ENCODE peak calls at places on chromosomes 16 and 17, in seven cellular contexts. One of them, this sample, is unnamed. For H3K36me3, the result is how much of the 10 kb centered on the place peaks cover.

GRCh38 chr17:9517396-9517795 is 58.2 kb downstream of the STX8 start:
- DNase-seq in transverse colon: no peak
- DNase-seq in CD8-positive, alpha-beta T cell: no peak
- DNase-seq in GM23338: peak
- DNase-seq in ovary: no peak
- DNase-seq in endodermal cell: no peak
- DNase-seq in upper lobe of right lung: no peak
- DNase-seq in this sample: no peak

GRCh38 chr16:12290165-12290564 is 313.6 kb downstream of the SNX29 start:
- DNase-seq in ovary: no peak
- DNase-seq in upper lobe of right lung: no peak
- DNase-seq in transverse colon: no peak
- DNase-seq in GM23338: no peak
- DNase-seq in endodermal cell: no peak
- DNase-seq in CD8-positive, alpha-beta T cell: no peak
- DNase-seq in this sample: no peak

GRCh38 chr17:8806206-8807069 is 7.3 kb upstream of the MFSD6L start:
- DNase-seq in endodermal cell: peak
- DNase-seq in CD8-positive, alpha-beta T cell: no peak
- DNase-seq in GM23338: no peak
- DNase-seq in upper lobe of right lung: no peak
- DNase-seq in transverse colon: no peak
- DNase-seq in ovary: no peak
- DNase-seq in this sample: no peak

GRCh38 chr16:72819345-72819744 is 228.6 kb downstream of the ZFHX3 start:
- DNase-seq in upper lobe of right lung: no peak
- DNase-seq in ovary: no peak
- DNase-seq in CD8-positive, alpha-beta T cell: no peak
- DNase-seq in GM23338: no peak
- DNase-seq in endodermal cell: no peak
- DNase-seq in transverse colon: no peak
- DNase-seq in this sample: no peak

GRCh38 chr16:21260870-21261791 is 17.0 kb downstream of the CRYM start:
- DNase-seq in CD8-positive, alpha-beta T cell: no peak
- DNase-seq in upper lobe of right lung: no peak
- DNase-seq in ovary: no peak
- DNase-seq in endodermal cell: no peak
- DNase-seq in transverse colon: peak
- DNase-seq in GM23338: no peak
- DNase-seq in this sample: no peak

GRCh38 chr17:64327201-64327930 is 63.3 kb downstream of the PECAM1 start:
- DNase-seq in endodermal cell: no peak
- DNase-seq in ovary: no peak
- DNase-seq in CD8-positive, alpha-beta T cell: no peak
- DNase-seq in transverse colon: no peak
- DNase-seq in GM23338: no peak
- DNase-seq in upper lobe of right lung: no peak
- DNase-seq in this sample: no peak

GRCh38 chr17:50209472-50210248 is 8.2 kb upstream of the COL1A1 start:
- DNase-seq in transverse colon: peak
- DNase-seq in endodermal cell: peak
- DNase-seq in CD8-positive, alpha-beta T cell: no peak
- DNase-seq in upper lobe of right lung: peak
- DNase-seq in GM23338: peak
- DNase-seq in ovary: peak
- DNase-seq in this sample: no peak

GRCh38 chr16:55189975-55190636 is 133.9 kb upstream of the IRX6 start:
- DNase-seq in CD8-positive, alpha-beta T cell: no peak
- DNase-seq in GM23338: peak
- DNase-seq in upper lobe of right lung: no peak
- DNase-seq in transverse colon: no peak
- DNase-seq in endodermal cell: no peak
- DNase-seq in ovary: no peak
- DNase-seq in this sample: no peak

GRCh38 chr16:31876955-31877828 is 3.6 kb downstream of the ZNF267 start:
- DNase-seq in ovary: no peak
- DNase-seq in transverse colon: no peak
- DNase-seq in endodermal cell: no peak
- DNase-seq in CD8-positive, alpha-beta T cell: no peak
- DNase-seq in upper lobe of right lung: no peak
- DNase-seq in GM23338: no peak
- DNase-seq in this sample: no peak

GRCh38 chr17:76204277-76204676 is 36.0 kb downstream of the RNF157 start:
- DNase-seq in transverse colon: no peak
- DNase-seq in ovary: no peak
- DNase-seq in GM23338: no peak
- DNase-seq in upper lobe of right lung: no peak
- DNase-seq in endodermal cell: no peak
- DNase-seq in CD8-positive, alpha-beta T cell: no peak
- DNase-seq in this sample: no peak

GRCh38 chr16:85573696-85574641 is 39.2 kb upstream of the GSE1 start:
- DNase-seq in upper lobe of right lung: no peak
- DNase-seq in transverse colon: no peak
- DNase-seq in CD8-positive, alpha-beta T cell: no peak
- DNase-seq in ovary: peak
- DNase-seq in GM23338: no peak
- DNase-seq in endodermal cell: peak
- DNase-seq in this sample: no peak

GRCh38 chr17:33038740-33039139 is 47.1 kb downstream of the SPACA3 start:
- DNase-seq in upper lobe of right lung: no peak
- DNase-seq in transverse colon: peak
- DNase-seq in CD8-positive, alpha-beta T cell: no peak
- DNase-seq in GM23338: peak
- DNase-seq in ovary: peak
- DNase-seq in endodermal cell: peak
- DNase-seq in this sample: peak

GRCh38 chr16:21663889-21664647 is at the start of gene OTOA:
- DNase-seq in upper lobe of right lung: no peak
- DNase-seq in ovary: no peak
- DNase-seq in CD8-positive, alpha-beta T cell: no peak
- DNase-seq in endodermal cell: peak
- DNase-seq in transverse colon: peak
- DNase-seq in GM23338: peak
- DNase-seq in this sample: no peak

GRCh38 chr17:61073799-61074513 is 325.7 kb upstream of the TBX2 start:
- DNase-seq in GM23338: no peak
- DNase-seq in transverse colon: no peak
- DNase-seq in upper lobe of right lung: no peak
- DNase-seq in ovary: no peak
- DNase-seq in CD8-positive, alpha-beta T cell: no peak
- DNase-seq in endodermal cell: no peak
- DNase-seq in this sample: no peak

GRCh38 chr16:78081341-78081740 is 18.1 kb upstream of the WWOX start:
- DNase-seq in transverse colon: no peak
- DNase-seq in CD8-positive, alpha-beta T cell: no peak
- DNase-seq in GM23338: no peak
- DNase-seq in upper lobe of right lung: no peak
- DNase-seq in endodermal cell: no peak
- DNase-seq in ovary: no peak
- DNase-seq in this sample: no peak

GRCh38 chr16:73172621-73173312 is 124.8 kb upstream of the ZFHX3 start:
- DNase-seq in GM23338: peak
- DNase-seq in transverse colon: peak
- DNase-seq in upper lobe of right lung: peak
- DNase-seq in endodermal cell: peak
- DNase-seq in ovary: peak
- DNase-seq in CD8-positive, alpha-beta T cell: no peak
- DNase-seq in this sample: no peak

GRCh38 chr16:54171855-54172537 is 114.6 kb downstream of the IRX3 start:
- DNase-seq in endodermal cell: peak
- DNase-seq in GM23338: peak
- DNase-seq in upper lobe of right lung: no peak
- DNase-seq in ovary: no peak
- DNase-seq in transverse colon: no peak
- DNase-seq in CD8-positive, alpha-beta T cell: no peak
- DNase-seq in this sample: no peak

GRCh38 chr16:17222756-17223411 is 247.9 kb downstream of the XYLT1 start:
- DNase-seq in GM23338: peak
- DNase-seq in CD8-positive, alpha-beta T cell: no peak
- DNase-seq in upper lobe of right lung: no peak
- DNase-seq in endodermal cell: peak
- DNase-seq in transverse colon: peak
- DNase-seq in ovary: peak
- DNase-seq in this sample: no peak

GRCh38 chr16:15857779-15858560 is 1.1 kb upstream of the MYH11 start:
- DNase-seq in GM23338: peak
- DNase-seq in upper lobe of right lung: peak
- DNase-seq in transverse colon: peak
- DNase-seq in ovary: peak
- DNase-seq in endodermal cell: peak
- DNase-seq in CD8-positive, alpha-beta T cell: no peak
- DNase-seq in this sample: no peak

GRCh38 chr16:75279277-75279676 is 27.9 kb upstream of the BCAR1 start:
- DNase-seq in GM23338: no peak
- DNase-seq in endodermal cell: peak
- DNase-seq in transverse colon: no peak
- DNase-seq in upper lobe of right lung: no peak
- DNase-seq in CD8-positive, alpha-beta T cell: no peak
- DNase-seq in ovary: no peak
- DNase-seq in this sample: no peak

GRCh38 chr17:42928714-42929496 is 28.3 kb downstream of the G6PC1 start:
- DNase-seq in upper lobe of right lung: no peak
- DNase-seq in GM23338: peak
- DNase-seq in ovary: no peak
- DNase-seq in transverse colon: peak
- DNase-seq in endodermal cell: peak
- DNase-seq in CD8-positive, alpha-beta T cell: no peak
- DNase-seq in this sample: peak

GRCh38 chr16:89117975-89118289 is 24.3 kb downstream of the ACSF3 start:
- DNase-seq in transverse colon: no peak
- DNase-seq in GM23338: no peak
- DNase-seq in ovary: no peak
- DNase-seq in CD8-positive, alpha-beta T cell: no peak
- DNase-seq in upper lobe of right lung: no peak
- DNase-seq in endodermal cell: no peak
- DNase-seq in this sample: no peak
- H3K36me3 ChIP-seq in transverse colon: under half
- H3K36me3 ChIP-seq in GM23338: under half
- H3K36me3 ChIP-seq in ovary: under half
- H3K36me3 ChIP-seq in CD8-positive, alpha-beta T cell: under half
- H3K36me3 ChIP-seq in upper lobe of right lung: under half
- H3K36me3 ChIP-seq in endodermal cell: under half
- H3K36me3 ChIP-seq in this sample: under half

DNA sequence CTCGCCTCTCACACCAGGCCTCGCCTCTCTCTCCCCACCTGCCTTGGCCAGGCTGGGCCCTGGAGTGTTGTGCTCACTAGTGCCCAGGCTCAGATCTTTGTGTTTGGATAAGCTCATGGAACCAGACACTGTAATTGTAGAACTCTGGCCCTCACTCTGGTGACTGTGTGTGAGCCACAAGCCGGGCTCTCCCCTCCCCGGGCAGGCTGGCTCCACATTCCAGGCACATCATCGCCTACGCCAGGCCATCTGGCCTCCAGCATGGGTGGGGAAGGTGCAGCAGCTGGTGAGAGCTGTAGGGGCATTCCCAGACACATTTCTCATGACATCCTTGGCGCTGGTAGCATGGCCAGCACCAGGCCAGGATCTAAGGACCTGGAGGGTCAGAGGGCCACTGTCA is 202.3 kb downstream of the RAB11FIP4 start:
- DNase-seq in transverse colon: no peak
- DNase-seq in endodermal cell: no peak
- DNase-seq in GM23338: no peak
- DNase-seq in upper lobe of right lung: no peak
- DNase-seq in ovary: no peak
- DNase-seq in CD8-positive, alpha-beta T cell: no peak
- DNase-seq in this sample: no peak
- H3K36me3 ChIP-seq in transverse colon: under half
- H3K36me3 ChIP-seq in endodermal cell: under half
- H3K36me3 ChIP-seq in GM23338: under half
- H3K36me3 ChIP-seq in upper lobe of right lung: under half
- H3K36me3 ChIP-seq in ovary: under half
- H3K36me3 ChIP-seq in CD8-positive, alpha-beta T cell: under half
- H3K36me3 ChIP-seq in this sample: under half

GRCh38 chr16:67946966-67947558 is 3.1 kb upstream of the LCAT start:
- DNase-seq in transverse colon: no peak
- DNase-seq in CD8-positive, alpha-beta T cell: no peak
- DNase-seq in endodermal cell: no peak
- DNase-seq in ovary: no peak
- DNase-seq in upper lobe of right lung: no peak
- DNase-seq in GM23338: no peak
- DNase-seq in this sample: no peak

GRCh38 chr16:67951485-67951884 is 7.6 kb upstream of the LCAT start:
- DNase-seq in GM23338: no peak
- DNase-seq in ovary: no peak
- DNase-seq in transverse colon: no peak
- DNase-seq in upper lobe of right lung: no peak
- DNase-seq in CD8-positive, alpha-beta T cell: no peak
- DNase-seq in endodermal cell: no peak
- DNase-seq in this sample: no peak

GRCh38 chr16:67948015-67948414 is 4.1 kb upstream of the LCAT start:
- DNase-seq in upper lobe of right lung: no peak
- DNase-seq in transverse colon: no peak
- DNase-seq in endodermal cell: no peak
- DNase-seq in CD8-positive, alpha-beta T cell: no peak
- DNase-seq in ovary: no peak
- DNase-seq in GM23338: no peak
- DNase-seq in this sample: no peak

GRCh38 chr16:67949645-67950044 is 5.7 kb upstream of the LCAT start:
- DNase-seq in endodermal cell: no peak
- DNase-seq in ovary: no peak
- DNase-seq in GM23338: no peak
- DNase-seq in transverse colon: no peak
- DNase-seq in upper lobe of right lung: no peak
- DNase-seq in CD8-positive, alpha-beta T cell: no peak
- DNase-seq in this sample: no peak

GRCh38 chr16:67950335-67950843 is 6.5 kb upstream of the LCAT start:
- DNase-seq in transverse colon: no peak
- DNase-seq in ovary: no peak
- DNase-seq in GM23338: no peak
- DNase-seq in endodermal cell: no peak
- DNase-seq in CD8-positive, alpha-beta T cell: no peak
- DNase-seq in upper lobe of right lung: no peak
- DNase-seq in this sample: no peak
- H3K36me3 ChIP-seq in transverse colon: under half
- H3K36me3 ChIP-seq in ovary: under half
- H3K36me3 ChIP-seq in GM23338: under half
- H3K36me3 ChIP-seq in endodermal cell: under half
- H3K36me3 ChIP-seq in CD8-positive, alpha-beta T cell: under half
- H3K36me3 ChIP-seq in upper lobe of right lung: half or more
- H3K36me3 ChIP-seq in this sample: half or more

DNA sequence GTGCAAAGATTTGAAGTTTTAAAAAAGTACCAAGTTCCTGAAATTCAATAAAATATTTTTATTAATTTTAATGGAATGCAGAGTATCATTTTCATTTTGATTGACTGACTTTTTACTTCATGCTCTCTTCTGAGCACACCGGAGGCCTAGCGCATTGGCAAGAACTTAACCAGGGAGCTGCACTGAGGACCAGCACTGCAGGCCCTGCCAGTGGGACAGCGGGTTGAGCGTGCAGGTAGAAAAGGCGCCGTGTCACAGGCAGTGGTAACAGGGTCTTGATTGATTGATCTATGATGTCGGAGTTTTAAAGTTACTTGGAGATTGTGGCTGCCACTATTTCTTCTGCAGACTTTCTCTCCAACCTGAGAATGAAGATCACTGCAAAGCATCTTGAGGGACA is 43.7 kb downstream of the WDR45B start:
- DNase-seq in endodermal cell: no peak
- DNase-seq in CD8-positive, alpha-beta T cell: no peak
- DNase-seq in transverse colon: no peak
- DNase-seq in upper lobe of right lung: no peak
- DNase-seq in GM23338: no peak
- DNase-seq in ovary: no peak
- DNase-seq in this sample: no peak
- H3K36me3 ChIP-seq in endodermal cell: half or more
- H3K36me3 ChIP-seq in CD8-positive, alpha-beta T cell: under half
- H3K36me3 ChIP-seq in transverse colon: under half
- H3K36me3 ChIP-seq in upper lobe of right lung: under half
- H3K36me3 ChIP-seq in GM23338: under half
- H3K36me3 ChIP-seq in ovary: under half
- H3K36me3 ChIP-seq in this sample: under half

This sample was measured in iPS DF 6.9.